ENCODE peak calls at places on chromosome 4, in six cellular contexts. G is CD4-positive, alpha-beta T cell; E is fibroblast of the aortic adventitia; Z is HCT116; J is Right ventricle myocardium superior; C is BJ. O is an unnamed sample.

GRCh38 chr4:140256941-140257340 is 103.0 kb upstream of the MAML3 start:
- DNase-seq in G (no peak), E (no peak), Z (no peak), J (no peak), C (no peak), O (no peak)

GRCh38 chr4:44671636-44672035 is 6.6 kb upstream of the GUF1 start:
- DNase-seq in G (no peak), E (no peak), Z (no peak), J (no peak), C (no peak), O (no peak)

GRCh38 chr4:76993787-76994641 is 44.5 kb downstream of the SEPTIN11 start:
- DNase-seq in G (peak), E (no peak), Z (no peak), J (no peak), C (no peak), O (no peak)

GRCh38 chr4:825063-825968 is 613 bp downstream of the CPLX1 start:
- DNase-seq in G (peak), E (no peak), Z (no peak), J (no peak), C (no peak), O (no peak)

GRCh38 chr4:153409412-153409811 is 56.7 kb upstream of the TMEM131L start:
- DNase-seq in G (no peak), E (peak), Z (no peak), J (no peak), C (no peak), O (no peak)

GRCh38 chr4:5795580-5795979 is 84.6 kb downstream of the EVC start:
- DNase-seq in G (no peak), E (no peak), Z (no peak), J (no peak), C (no peak), O (no peak)

GRCh38 chr4:60718874-60719273 is 481.3 kb upstream of the ADGRL3 start:
- DNase-seq in G (no peak), E (no peak), Z (no peak), J (no peak), C (no peak), O (no peak)

GRCh38 chr4:2095236-2096072 is 36.3 kb downstream of the NAT8L start:
- DNase-seq in G (no peak), E (no peak), Z (no peak), J (no peak), C (no peak), O (no peak)